ENCODE peak calls at places on chromosomes 2 and 18, in ten cellular contexts. One of them, this sample, is unnamed.

GRCh38 chr2:23385351-23385747 is 370 bp downstream of the KLHL29 start:
- DNase-seq in A549: peak; percentile 42
- DNase-seq in substantia nigra: no peak
- DNase-seq in brain pericyte: no peak
- DNase-seq in COR-L47: no peak
- DNase-seq in H7: peak; percentile 86
- DNase-seq in KBM-7: no peak
- DNase-seq in MCF 10A: peak; percentile 48
- DNase-seq in M059J: peak; percentile 48
- DNase-seq in naive thymus-derived CD8-positive, alpha-beta T cell: no peak
- DNase-seq in this sample: no peak

GRCh38 chr2:134104754-134105153 is 149.1 kb upstream of the MGAT5 start:
- DNase-seq in A549: no peak
- DNase-seq in M059J: no peak
- DNase-seq in brain pericyte: no peak
- DNase-seq in MCF 10A: no peak
- DNase-seq in naive thymus-derived CD8-positive, alpha-beta T cell: no peak
- DNase-seq in COR-L47: no peak
- DNase-seq in H7: no peak
- DNase-seq in KBM-7: no peak
- DNase-seq in substantia nigra: no peak
- DNase-seq in this sample: no peak

GRCh38 chr2:109148347-109148746 is 19.3 kb downstream of the SH3RF3 start:
- DNase-seq in substantia nigra: no peak
- DNase-seq in COR-L47: no peak
- DNase-seq in A549: no peak
- DNase-seq in brain pericyte: no peak
- DNase-seq in M059J: peak; percentile 48
- DNase-seq in H7: no peak
- DNase-seq in naive thymus-derived CD8-positive, alpha-beta T cell: no peak
- DNase-seq in KBM-7: no peak
- DNase-seq in MCF 10A: no peak
- DNase-seq in this sample: no peak

GRCh38 chr2:142723236-142723635 is 154.2 kb upstream of the KYNU start:
- DNase-seq in COR-L47: no peak
- DNase-seq in brain pericyte: no peak
- DNase-seq in H7: no peak
- DNase-seq in M059J: no peak
- DNase-seq in naive thymus-derived CD8-positive, alpha-beta T cell: no peak
- DNase-seq in A549: no peak
- DNase-seq in KBM-7: no peak
- DNase-seq in substantia nigra: no peak
- DNase-seq in MCF 10A: no peak
- DNase-seq in this sample: no peak

GRCh38 chr2:158134655-158135054 is 33.0 kb downstream of the UPP2 start:
- DNase-seq in COR-L47: no peak
- DNase-seq in A549: no peak
- DNase-seq in substantia nigra: no peak
- DNase-seq in brain pericyte: no peak
- DNase-seq in naive thymus-derived CD8-positive, alpha-beta T cell: no peak
- DNase-seq in M059J: no peak
- DNase-seq in MCF 10A: no peak
- DNase-seq in H7: no peak
- DNase-seq in KBM-7: no peak
- DNase-seq in this sample: no peak

GRCh38 chr2:238989484-238989883 is 141.6 kb downstream of the TWIST2 start:
- DNase-seq in A549: no peak
- DNase-seq in brain pericyte: no peak
- DNase-seq in naive thymus-derived CD8-positive, alpha-beta T cell: no peak
- DNase-seq in substantia nigra: no peak
- DNase-seq in M059J: no peak
- DNase-seq in H7: no peak
- DNase-seq in MCF 10A: no peak
- DNase-seq in KBM-7: no peak
- DNase-seq in COR-L47: no peak
- DNase-seq in this sample: no peak

GRCh38 chr2:219701847-219702634 is 74.6 kb downstream of the SLC4A3 start:
- DNase-seq in MCF 10A: peak; percentile 63
- DNase-seq in naive thymus-derived CD8-positive, alpha-beta T cell: no peak
- DNase-seq in M059J: peak; percentile 63
- DNase-seq in A549: no peak
- DNase-seq in KBM-7: no peak
- DNase-seq in brain pericyte: no peak
- DNase-seq in substantia nigra: no peak
- DNase-seq in COR-L47: no peak
- DNase-seq in H7: no peak
- DNase-seq in this sample: no peak

GRCh38 chr2:231029563-231029962 is 7.8 kb upstream of the C2orf72 start:
- DNase-seq in brain pericyte: no peak
- DNase-seq in H7: no peak
- DNase-seq in naive thymus-derived CD8-positive, alpha-beta T cell: no peak
- DNase-seq in substantia nigra: no peak
- DNase-seq in A549: no peak
- DNase-seq in KBM-7: no peak
- DNase-seq in COR-L47: no peak
- DNase-seq in M059J: no peak
- DNase-seq in MCF 10A: no peak
- DNase-seq in this sample: no peak

GRCh38 chr2:240628507-240629418 is 3.5 kb downstream of the GPR35 start:
- DNase-seq in A549: no peak
- DNase-seq in KBM-7: no peak
- DNase-seq in M059J: no peak
- DNase-seq in brain pericyte: no peak
- DNase-seq in H7: peak; percentile 70
- DNase-seq in naive thymus-derived CD8-positive, alpha-beta T cell: peak; percentile 57
- DNase-seq in MCF 10A: no peak
- DNase-seq in substantia nigra: no peak
- DNase-seq in COR-L47: no peak
- DNase-seq in this sample: no peak

GRCh38 chr2:106581755-106582430 is 94.7 kb downstream of the CD8B2 start:
- DNase-seq in H7: peak; percentile 82
- DNase-seq in KBM-7: no peak
- DNase-seq in substantia nigra: no peak
- DNase-seq in brain pericyte: no peak
- DNase-seq in M059J: peak; percentile 40
- DNase-seq in naive thymus-derived CD8-positive, alpha-beta T cell: no peak
- DNase-seq in COR-L47: peak; percentile 57
- DNase-seq in A549: peak; percentile 73
- DNase-seq in MCF 10A: peak; percentile 48
- DNase-seq in this sample: peak; percentile 69

GRCh38 chr18:63262369-63263335 is 56.9 kb downstream of the BCL2 start:
- DNase-seq in substantia nigra: no peak
- DNase-seq in KBM-7: no peak
- DNase-seq in A549: no peak
- DNase-seq in COR-L47: no peak
- DNase-seq in brain pericyte: no peak
- DNase-seq in M059J: no peak
- DNase-seq in MCF 10A: no peak
- DNase-seq in H7: no peak
- DNase-seq in naive thymus-derived CD8-positive, alpha-beta T cell: no peak
- DNase-seq in this sample: no peak

GRCh38 chr2:61439241-61440002 is 31.5 kb downstream of the USP34 start:
- DNase-seq in KBM-7: no peak
- DNase-seq in H7: peak; percentile 11
- DNase-seq in COR-L47: no peak
- DNase-seq in MCF 10A: no peak
- DNase-seq in A549: no peak
- DNase-seq in naive thymus-derived CD8-positive, alpha-beta T cell: no peak
- DNase-seq in substantia nigra: no peak
- DNase-seq in brain pericyte: no peak
- DNase-seq in M059J: no peak
- DNase-seq in this sample: no peak

GRCh38 chr2:236380051-236380612 is 115.9 kb upstream of the ASB18 start:
- DNase-seq in COR-L47: no peak
- DNase-seq in H7: no peak
- DNase-seq in MCF 10A: no peak
- DNase-seq in naive thymus-derived CD8-positive, alpha-beta T cell: no peak
- DNase-seq in KBM-7: no peak
- DNase-seq in brain pericyte: no peak
- DNase-seq in A549: no peak
- DNase-seq in M059J: no peak
- DNase-seq in substantia nigra: no peak
- DNase-seq in this sample: no peak